ENCODE peak calls at places on chromosome 15, in seven cellular contexts. Z is HepG2, L is SK-N-SH, F is HCT116, T is K562, Q is H1, V is GM12878. U is an unnamed sample.

GRCh38 chr15:58077427-58077826 is 11.9 kb upstream of the ALDH1A2 start:
- DNase-seq in Z (peak; percentile 12), L (no peak), F (peak; percentile 18), T (no peak), Q (no peak), V (no peak), U (no peak)

GRCh38 chr15:82647045-82647834 is at the start of gene CPEB1:
- DNase-seq in Z (no peak), L (peak; percentile 90), F (no peak), T (peak; percentile 92), Q (no peak), V (no peak), U (peak; percentile 28)

GRCh38 chr15:95995375-95996168 is 334.9 kb upstream of the NR2F2 start:
- DNase-seq in Z (no peak), L (no peak), F (no peak), T (no peak), Q (no peak), V (no peak), U (no peak)

GRCh38 chr15:59168536-59168935 is 38.1 kb upstream of the LDHAL6B start:
- DNase-seq in Z (peak; percentile 39), L (no peak), F (no peak), T (no peak), Q (no peak), V (no peak), U (no peak)

GRCh38 chr15:28881170-28881569 is 4.6 kb upstream of the APBA2 start:
- DNase-seq in Z (no peak), L (no peak), F (no peak), T (no peak), Q (no peak), V (no peak), U (no peak)

GRCh38 chr15:80815076-80815475 is 35.9 kb downstream of the CEMIP start:
- DNase-seq in Z (no peak), L (no peak), F (no peak), T (no peak), Q (no peak), V (no peak), U (no peak)

GRCh38 chr15:72964135-72964534 is 88.1 kb upstream of the NEO1 start:
- DNase-seq in Z (no peak), L (no peak), F (no peak), T (no peak), Q (no peak), V (no peak), U (no peak)

GRCh38 chr15:101058735-101059134 is 139.6 kb downstream of the LRRK1 start:
- DNase-seq in Z (no peak), L (no peak), F (no peak), T (no peak), Q (no peak), V (no peak), U (no peak)

GRCh38 chr15:39199076-39199475 is 381.8 kb upstream of the THBS1 start:
- DNase-seq in Z (no peak), L (peak; percentile 9), F (no peak), T (no peak), Q (no peak), V (no peak), U (no peak)

GRCh38 chr15:101489633-101490407 is at the start of gene PCSK6:
- DNase-seq in Z (no peak), L (peak; percentile 87), F (no peak), T (peak; percentile 68), Q (no peak), V (no peak), U (no peak)

DNA sequence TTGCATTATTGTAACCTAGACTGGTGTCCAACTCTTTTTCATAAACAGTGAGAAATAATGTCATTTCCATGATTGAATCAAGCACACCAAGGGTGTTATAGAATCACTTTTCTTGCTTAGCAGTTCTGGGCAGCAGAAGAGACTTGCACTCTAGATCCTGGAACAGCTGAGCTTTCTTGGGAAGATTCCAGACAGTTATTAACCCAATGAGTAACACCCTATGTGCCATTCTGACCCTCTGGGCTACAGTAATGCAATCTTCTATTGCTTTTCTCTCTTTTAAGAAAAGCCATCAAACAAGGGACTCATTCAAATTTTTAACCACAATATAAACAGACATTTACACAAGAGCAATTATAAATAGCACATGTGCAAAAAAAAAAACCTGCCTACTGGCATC is 39.3 kb upstream of the USP3 start:
- DNase-seq in Z (no peak), L (no peak), F (no peak), T (no peak), Q (no peak), V (no peak), U (no peak)
- TF ChIP-seq YY1 in Z (no peak), L (no peak), F (no peak), T (no peak), Q (no peak), V (no peak), U (no peak)

GRCh38 chr15:49308686-49309085 is 114.4 kb upstream of the FGF7 start:
- DNase-seq in Z (no peak), L (no peak), F (no peak), T (no peak), Q (no peak), V (no peak), U (no peak)

GRCh38 chr15:49309889-49310288 is 113.2 kb upstream of the FGF7 start:
- DNase-seq in Z (no peak), L (no peak), F (no peak), T (no peak), Q (no peak), V (no peak), U (no peak)

GRCh38 chr15:49315543-49315942 is 107.5 kb upstream of the FGF7 start:
- DNase-seq in Z (no peak), L (peak; percentile 9), F (no peak), T (no peak), Q (no peak), V (no peak), U (peak; percentile 23)

GRCh38 chr15:49314729-49315128 is 108.3 kb upstream of the FGF7 start:
- DNase-seq in Z (no peak), L (no peak), F (no peak), T (no peak), Q (no peak), V (no peak), U (no peak)

GRCh38 chr15:49313650-49314049 is 109.4 kb upstream of the FGF7 start:
- DNase-seq in Z (no peak), L (no peak), F (no peak), T (no peak), Q (no peak), V (no peak), U (no peak)
- H3K4me1 ChIP-seq in Z (no peaks in the 10 kb centered on the region), L (peaks cover 11% of the 10 kb centered on the region), F (no peaks in the 10 kb centered on the region), T (no peaks in the 10 kb centered on the region), Q (peaks cover 8% of the 10 kb centered on the region), V (no peaks in the 10 kb centered on the region), U (no peaks in the 10 kb centered on the region)

DNA sequence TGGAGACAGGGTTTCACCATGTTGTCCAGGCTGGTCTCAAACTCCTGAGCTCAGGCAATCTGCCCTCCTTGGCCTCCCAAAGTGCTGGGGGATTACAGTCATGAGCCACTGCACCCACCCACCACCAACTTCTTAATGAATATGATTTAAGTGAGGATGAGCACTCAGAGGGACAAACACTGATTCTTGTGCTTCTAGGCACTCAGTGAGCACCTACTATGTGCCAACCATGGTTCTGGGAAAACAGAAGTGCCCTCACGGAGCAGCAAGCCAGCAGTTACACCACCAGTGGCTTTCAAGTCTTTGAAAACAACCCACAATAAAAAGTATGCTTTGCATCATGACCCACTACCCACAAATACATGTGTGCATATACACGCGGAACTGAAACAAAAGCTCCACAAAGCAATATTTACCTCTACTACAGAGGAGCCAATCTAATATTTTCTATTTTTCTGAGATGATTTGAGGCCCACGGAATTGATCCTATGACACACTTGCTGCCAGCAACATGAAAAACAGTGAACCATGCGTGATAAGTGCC is 91.9 kb downstream of the MEGF11 start:
- DNase-seq in Z (no peak), L (no peak), F (no peak), T (no peak), Q (no peak), V (no peak), U (no peak)
- H3K4me3 ChIP-seq in Z (no peak overlapping the region), L (no peak overlapping the region), F (no peak overlapping the region), T (no peak overlapping the region), Q (no peak overlapping the region), V (no peak overlapping the region), U (no peak overlapping the region)

GRCh38 chr15:75857886-75858285 is 14.6 kb downstream of the UBE2Q2 start:
- DNase-seq in Z (no peak), L (no peak), F (no peak), T (no peak), Q (no peak), V (no peak), U (no peak)
- TF ChIP-seq YY1 in Z (no peak), L (no peak), F (no peak), T (no peak), Q (no peak), V (no peak), U (no peak)

GRCh38 chr15:85542488-85542887 is 162.1 kb downstream of the AKAP13 start:
- DNase-seq in Z (no peak), L (no peak), F (no peak), T (no peak), Q (no peak), V (no peak), U (no peak)

GRCh38 chr15:85540085-85540797 is 159.8 kb downstream of the AKAP13 start:
- DNase-seq in Z (no peak), L (no peak), F (no peak), T (no peak), Q (no peak), V (no peak), U (no peak)

GRCh38 chr15:85542895-85543331 is 162.5 kb downstream of the AKAP13 start:
- DNase-seq in Z (no peak), L (no peak), F (no peak), T (no peak), Q (no peak), V (no peak), U (no peak)

GRCh38 chr15:85543741-85544155 is 163.3 kb downstream of the AKAP13 start:
- DNase-seq in Z (no peak), L (no peak), F (no peak), T (no peak), Q (peak; percentile 13), V (no peak), U (no peak)

GRCh38 chr15:85541744-85542143 is 161.3 kb downstream of the AKAP13 start:
- DNase-seq in Z (no peak), L (no peak), F (no peak), T (no peak), Q (no peak), V (no peak), U (no peak)
- H3K4me1 ChIP-seq in Z (no peaks in the 10 kb centered on the region), L (peaks cover 2% of the 10 kb centered on the region), F (no peaks in the 10 kb centered on the region), T (no peaks in the 10 kb centered on the region), Q (peaks cover 4% of the 10 kb centered on the region), V (peaks cover 37% of the 10 kb centered on the region), U (no peaks in the 10 kb centered on the region)